ENCODE peak calls at places on chromosomes 4 and X, in nine cellular contexts. One of them, this sample, is unnamed.

GRCh38 chr4:80307183-80307735 is 28.3 kb upstream of the CFAP299 start:
- DNase-seq in uterus: no peak
- DNase-seq in colonic mucosa: no peak
- DNase-seq in tibial artery: no peak
- DNase-seq in mammary epithelial cell: peak; percentile 21
- DNase-seq in SK-N-SH: no peak
- DNase-seq in Panc1: no peak
- DNase-seq in AG04450: no peak
- DNase-seq in lower lobe of right lung: no peak
- DNase-seq in this sample: no peak

GRCh38 chr4:106039796-106040195 is 144.5 kb downstream of the NPNT start:
- DNase-seq in uterus: no peak
- DNase-seq in colonic mucosa: no peak
- DNase-seq in tibial artery: no peak
- DNase-seq in mammary epithelial cell: no peak
- DNase-seq in SK-N-SH: no peak
- DNase-seq in Panc1: no peak
- DNase-seq in AG04450: no peak
- DNase-seq in lower lobe of right lung: no peak
- DNase-seq in this sample: no peak

GRCh38 chrX:110026099-110026844 is 23.4 kb downstream of the TMEM164 start:
- DNase-seq in uterus: no peak
- DNase-seq in colonic mucosa: peak; percentile 71
- DNase-seq in tibial artery: no peak
- DNase-seq in mammary epithelial cell: peak; percentile 85
- DNase-seq in SK-N-SH: no peak
- DNase-seq in Panc1: no peak
- DNase-seq in AG04450: no peak
- DNase-seq in lower lobe of right lung: peak; percentile 50
- DNase-seq in this sample: no peak

GRCh38 chr4:153804742-153805141 is 15.9 kb upstream of the SFRP2 start:
- DNase-seq in uterus: no peak
- DNase-seq in colonic mucosa: no peak
- DNase-seq in tibial artery: no peak
- DNase-seq in mammary epithelial cell: no peak
- DNase-seq in SK-N-SH: no peak
- DNase-seq in Panc1: no peak
- DNase-seq in AG04450: no peak
- DNase-seq in lower lobe of right lung: no peak
- DNase-seq in this sample: no peak

GRCh38 chr4:8238061-8238511 is 31.5 kb upstream of the HTRA3 start:
- DNase-seq in uterus: no peak
- DNase-seq in colonic mucosa: peak; percentile 81
- DNase-seq in tibial artery: no peak
- DNase-seq in mammary epithelial cell: peak; percentile 51
- DNase-seq in SK-N-SH: no peak
- DNase-seq in Panc1: no peak
- DNase-seq in AG04450: no peak
- DNase-seq in lower lobe of right lung: peak; percentile 53
- DNase-seq in this sample: no peak

GRCh38 chr4:154559141-154559841 is 3.5 kb upstream of the FGB start:
- DNase-seq in uterus: no peak
- DNase-seq in colonic mucosa: peak; percentile 22
- DNase-seq in tibial artery: no peak
- DNase-seq in mammary epithelial cell: peak; percentile 63
- DNase-seq in SK-N-SH: peak; percentile 23
- DNase-seq in Panc1: peak; percentile 24
- DNase-seq in AG04450: no peak
- DNase-seq in lower lobe of right lung: no peak
- DNase-seq in this sample: no peak

GRCh38 chrX:136819026-136819425 is 38.3 kb upstream of the ARHGEF6 start:
- DNase-seq in uterus: no peak
- DNase-seq in colonic mucosa: no peak
- DNase-seq in tibial artery: no peak
- DNase-seq in mammary epithelial cell: no peak
- DNase-seq in SK-N-SH: no peak
- DNase-seq in Panc1: no peak
- DNase-seq in AG04450: no peak
- DNase-seq in lower lobe of right lung: no peak
- DNase-seq in this sample: no peak

GRCh38 chr4:8100696-8101095 is 57.9 kb downstream of the ABLIM2 start:
- DNase-seq in uterus: no peak
- DNase-seq in colonic mucosa: no peak
- DNase-seq in tibial artery: no peak
- DNase-seq in mammary epithelial cell: no peak
- DNase-seq in SK-N-SH: no peak
- DNase-seq in Panc1: no peak
- DNase-seq in AG04450: no peak
- DNase-seq in lower lobe of right lung: no peak
- DNase-seq in this sample: no peak

GRCh38 chrX:153974003-153974725 is 1.6 kb downstream of the TMEM187 start:
- DNase-seq in uterus: no peak
- DNase-seq in colonic mucosa: no peak
- DNase-seq in tibial artery: no peak
- DNase-seq in mammary epithelial cell: no peak
- DNase-seq in SK-N-SH: no peak
- DNase-seq in Panc1: no peak
- DNase-seq in AG04450: no peak
- DNase-seq in lower lobe of right lung: no peak
- DNase-seq in this sample: no peak

GRCh38 chrX:40182615-40183014 is 84.9 kb upstream of the BCOR start:
- DNase-seq in uterus: no peak
- DNase-seq in colonic mucosa: no peak
- DNase-seq in tibial artery: no peak
- DNase-seq in mammary epithelial cell: no peak
- DNase-seq in SK-N-SH: no peak
- DNase-seq in Panc1: no peak
- DNase-seq in AG04450: no peak
- DNase-seq in lower lobe of right lung: no peak
- DNase-seq in this sample: no peak

GRCh38 chr4:19736968-19737756 is 514.5 kb upstream of the SLIT2 start:
- DNase-seq in uterus: no peak
- DNase-seq in colonic mucosa: no peak
- DNase-seq in tibial artery: no peak
- DNase-seq in mammary epithelial cell: no peak
- DNase-seq in SK-N-SH: no peak
- DNase-seq in Panc1: no peak
- DNase-seq in AG04450: no peak
- DNase-seq in lower lobe of right lung: no peak
- DNase-seq in this sample: no peak

GRCh38 chrX:63735882-63736281 is 49.1 kb downstream of the ARHGEF9 start:
- DNase-seq in uterus: no peak
- DNase-seq in colonic mucosa: no peak
- DNase-seq in tibial artery: no peak
- DNase-seq in mammary epithelial cell: no peak
- DNase-seq in SK-N-SH: no peak
- DNase-seq in Panc1: no peak
- DNase-seq in AG04450: no peak
- DNase-seq in lower lobe of right lung: no peak
- DNase-seq in this sample: no peak

GRCh38 chr4:141570290-141570689 is 66.1 kb upstream of the IL15 start:
- DNase-seq in uterus: no peak
- DNase-seq in colonic mucosa: no peak
- DNase-seq in tibial artery: no peak
- DNase-seq in mammary epithelial cell: no peak
- DNase-seq in SK-N-SH: no peak
- DNase-seq in Panc1: no peak
- DNase-seq in AG04450: no peak
- DNase-seq in lower lobe of right lung: no peak
- DNase-seq in this sample: no peak

GRCh38 chrX:67587946-67588624 is 44.3 kb downstream of the AR start:
- DNase-seq in uterus: peak; percentile 31
- DNase-seq in colonic mucosa: no peak
- DNase-seq in tibial artery: peak; percentile 60
- DNase-seq in mammary epithelial cell: no peak
- DNase-seq in SK-N-SH: no peak
- DNase-seq in Panc1: no peak
- DNase-seq in AG04450: no peak
- DNase-seq in lower lobe of right lung: no peak
- DNase-seq in this sample: no peak

GRCh38 chr4:67568820-67569219 is 10.3 kb downstream of the STAP1 start:
- DNase-seq in uterus: no peak
- DNase-seq in colonic mucosa: no peak
- DNase-seq in tibial artery: no peak
- DNase-seq in mammary epithelial cell: peak; percentile 49
- DNase-seq in SK-N-SH: no peak
- DNase-seq in Panc1: no peak
- DNase-seq in AG04450: no peak
- DNase-seq in lower lobe of right lung: no peak
- DNase-seq in this sample: no peak

GRCh38 chrX:638482-639131 is 8.0 kb downstream of the SHOX start:
- DNase-seq in uterus: no peak
- DNase-seq in colonic mucosa: no peak
- DNase-seq in tibial artery: no peak
- DNase-seq in mammary epithelial cell: no peak
- DNase-seq in SK-N-SH: no peak
- DNase-seq in Panc1: no peak
- DNase-seq in AG04450: no peak
- DNase-seq in lower lobe of right lung: no peak
- DNase-seq in this sample: no peak

GRCh38 chrX:40003982-40004535 is 93.7 kb downstream of the BCOR start:
- DNase-seq in uterus: no peak
- DNase-seq in colonic mucosa: no peak
- DNase-seq in tibial artery: no peak
- DNase-seq in mammary epithelial cell: no peak
- DNase-seq in SK-N-SH: no peak
- DNase-seq in Panc1: no peak
- DNase-seq in AG04450: no peak
- DNase-seq in lower lobe of right lung: no peak
- DNase-seq in this sample: no peak

GRCh38 chr4:8891255-8891645 is 19.6 kb upstream of the HMX1 start:
- DNase-seq in uterus: no peak
- DNase-seq in colonic mucosa: no peak
- DNase-seq in tibial artery: no peak
- DNase-seq in mammary epithelial cell: no peak
- DNase-seq in SK-N-SH: no peak
- DNase-seq in Panc1: no peak
- DNase-seq in AG04450: no peak
- DNase-seq in lower lobe of right lung: no peak
- DNase-seq in this sample: no peak

GRCh38 chr4:1400861-1401408 is 5.3 kb downstream of the NKX1-1 start:
- DNase-seq in uterus: no peak
- DNase-seq in colonic mucosa: no peak
- DNase-seq in tibial artery: peak; percentile 47
- DNase-seq in mammary epithelial cell: no peak
- DNase-seq in SK-N-SH: peak; percentile 30
- DNase-seq in Panc1: no peak
- DNase-seq in AG04450: no peak
- DNase-seq in lower lobe of right lung: peak; percentile 18
- DNase-seq in this sample: peak; percentile 47

GRCh38 chrX:40097492-40098263 is at the start of gene BCOR:
- DNase-seq in uterus: peak; percentile 76
- DNase-seq in colonic mucosa: peak; percentile 81
- DNase-seq in tibial artery: peak; percentile 88
- DNase-seq in mammary epithelial cell: peak; percentile 63
- DNase-seq in SK-N-SH: peak; percentile 79
- DNase-seq in Panc1: no peak
- DNase-seq in AG04450: no peak
- DNase-seq in lower lobe of right lung: peak; percentile 77
- DNase-seq in this sample: peak; percentile 83

GRCh38 chrX:134513091-134513490 is 53.1 kb downstream of the HPRT1 start:
- DNase-seq in uterus: no peak
- DNase-seq in colonic mucosa: no peak
- DNase-seq in tibial artery: no peak
- DNase-seq in mammary epithelial cell: peak; percentile 27
- DNase-seq in SK-N-SH: no peak
- DNase-seq in Panc1: no peak
- DNase-seq in AG04450: no peak
- DNase-seq in lower lobe of right lung: no peak
- DNase-seq in this sample: no peak

DNA sequence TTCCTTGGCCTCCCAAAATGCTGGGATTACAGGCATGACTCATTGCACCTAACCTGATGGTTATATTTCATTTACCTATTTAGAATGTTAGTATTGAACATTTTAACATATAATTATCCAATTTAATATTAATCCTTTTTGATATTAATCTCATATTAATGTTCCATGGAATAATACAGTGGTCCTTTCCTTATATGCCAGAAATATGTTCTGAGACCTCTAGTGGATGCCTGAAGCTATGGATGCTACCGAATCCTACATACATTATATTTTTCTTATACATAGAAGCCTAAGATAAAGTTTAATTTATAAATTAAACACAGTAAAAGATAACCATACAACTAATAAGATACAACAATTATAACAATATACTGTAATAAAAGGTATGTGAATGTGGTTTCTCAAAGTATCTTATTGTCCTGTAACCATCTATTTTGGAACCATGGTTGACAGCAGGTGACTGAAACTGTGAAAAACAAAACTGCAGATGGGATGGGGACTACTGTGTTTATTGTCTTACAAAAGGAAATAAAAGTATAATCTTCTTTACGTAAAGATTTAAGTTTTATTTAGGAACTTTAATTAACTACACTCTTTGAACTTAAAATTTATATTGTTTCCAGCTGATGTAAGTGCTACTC is 431.4 kb downstream of the GRID2 start:
- DNase-seq in uterus: no peak
- DNase-seq in colonic mucosa: no peak
- DNase-seq in tibial artery: no peak
- DNase-seq in mammary epithelial cell: no peak
- DNase-seq in SK-N-SH: no peak
- DNase-seq in Panc1: no peak
- DNase-seq in AG04450: no peak
- DNase-seq in lower lobe of right lung: no peak
- DNase-seq in this sample: no peak
- TF ChIP-seq CTCF in uterus: no peak
- TF ChIP-seq CTCF in colonic mucosa: no peak
- TF ChIP-seq CTCF in tibial artery: no peak
- TF ChIP-seq CTCF in mammary epithelial cell: no peak
- TF ChIP-seq CTCF in SK-N-SH: peak; percentile 27
- TF ChIP-seq CTCF in Panc1: no peak
- TF ChIP-seq CTCF in AG04450: no peak
- TF ChIP-seq CTCF in lower lobe of right lung: no peak
- TF ChIP-seq CTCF in this sample: no peak

GRCh38 chrX:30971761-30972603 is 82.9 kb upstream of the TAB3 start:
- DNase-seq in uterus: no peak
- DNase-seq in colonic mucosa: peak; percentile 24
- DNase-seq in tibial artery: no peak
- DNase-seq in mammary epithelial cell: peak; percentile 37
- DNase-seq in SK-N-SH: peak; percentile 60
- DNase-seq in Panc1: peak; percentile 30
- DNase-seq in AG04450: peak; percentile 16
- DNase-seq in lower lobe of right lung: no peak
- DNase-seq in this sample: no peak
- H3K4me3 ChIP-seq in uterus: no peak overlapping the region
- H3K4me3 ChIP-seq in colonic mucosa: no peak overlapping the region
- H3K4me3 ChIP-seq in tibial artery: peak overlapping the region; percentile 19
- H3K4me3 ChIP-seq in mammary epithelial cell: peak overlapping the region; percentile 14
- H3K4me3 ChIP-seq in SK-N-SH: no peak overlapping the region
- H3K4me3 ChIP-seq in Panc1: peak overlapping the region; percentile 45
- H3K4me3 ChIP-seq in AG04450: no peak overlapping the region
- H3K4me3 ChIP-seq in lower lobe of right lung: peak overlapping the region; percentile 23
- H3K4me3 ChIP-seq in this sample: peak overlapping the region; percentile 50

GRCh38 chr4:76641351-76641750 is 206.3 kb downstream of the SHROOM3 start:
- DNase-seq in uterus: no peak
- DNase-seq in colonic mucosa: peak; percentile 39
- DNase-seq in tibial artery: no peak
- DNase-seq in mammary epithelial cell: no peak
- DNase-seq in SK-N-SH: no peak
- DNase-seq in Panc1: no peak
- DNase-seq in AG04450: no peak
- DNase-seq in lower lobe of right lung: no peak
- DNase-seq in this sample: no peak
- H3K27ac ChIP-seq in uterus: no peak overlapping the region
- H3K27ac ChIP-seq in colonic mucosa: no peak overlapping the region
- H3K27ac ChIP-seq in tibial artery: no peak overlapping the region
- H3K27ac ChIP-seq in mammary epithelial cell: no peak overlapping the region
- H3K27ac ChIP-seq in SK-N-SH: no peak overlapping the region
- H3K27ac ChIP-seq in Panc1: no peak overlapping the region
- H3K27ac ChIP-seq in AG04450: no peak overlapping the region
- H3K27ac ChIP-seq in lower lobe of right lung: no peak overlapping the region
- H3K27ac ChIP-seq in this sample: no peak overlapping the region

GRCh38 chr4:45741897-45742296 is 382.0 kb downstream of the GABRG1 start:
- DNase-seq in uterus: no peak
- DNase-seq in colonic mucosa: no peak
- DNase-seq in tibial artery: no peak
- DNase-seq in mammary epithelial cell: peak; percentile 5
- DNase-seq in SK-N-SH: no peak
- DNase-seq in Panc1: no peak
- DNase-seq in AG04450: no peak
- DNase-seq in lower lobe of right lung: no peak
- DNase-seq in this sample: no peak
- TF ChIP-seq CTCF in uterus: no peak
- TF ChIP-seq CTCF in colonic mucosa: no peak
- TF ChIP-seq CTCF in tibial artery: no peak
- TF ChIP-seq CTCF in mammary epithelial cell: peak; percentile 18
- TF ChIP-seq CTCF in SK-N-SH: no peak
- TF ChIP-seq CTCF in Panc1: no peak
- TF ChIP-seq CTCF in AG04450: no peak
- TF ChIP-seq CTCF in lower lobe of right lung: no peak
- TF ChIP-seq CTCF in this sample: no peak

This sample was measured in coronary artery.